ENCODE peak calls at places on chromosomes 5 and 9, in ten cellular contexts. T is IMR-90, P is A673, I is adrenal gland, Z is hepatocyte, V is tibial nerve, D is HepG2, C is lower lobe of right lung, O is GM23248, M is fibroblast of lung. W is an unnamed sample.

GRCh38 chr5:177023247-177023703 is 779 bp downstream of the ZNF346 start:
- DNase-seq in T (peak; percentile 16), P (peak; percentile 24), I (no peak), Z (peak; percentile 10), V (no peak), D (peak; percentile 9), C (no peak), O (peak; percentile 53), M (peak; percentile 15), W (peak; percentile 16)

GRCh38 chr9:35001285-35001677 is 11.7 kb downstream of the DNAJB5 start:
- DNase-seq in T (no peak), P (no peak), I (peak; percentile 2), Z (no peak), V (no peak), D (no peak), C (no peak), O (no peak), M (no peak), W (no peak)

GRCh38 chr5:93794954-93795353 is 53.6 kb upstream of the POU5F2 start:
- DNase-seq in T (no peak), P (no peak), I (no peak), Z (peak; percentile 12), V (no peak), D (peak; percentile 41), C (no peak), O (no peak), M (no peak), W (peak; percentile 42)

GRCh38 chr9:16358751-16359150 is 511.7 kb downstream of the BNC2 start:
- DNase-seq in T (no peak), P (no peak), I (no peak), Z (no peak), V (no peak), D (no peak), C (no peak), O (no peak), M (no peak), W (no peak)

GRCh38 chr5:72110401-72111013 is 3.2 kb downstream of the MAP1B start:
- DNase-seq in T (no peak), P (no peak), I (no peak), Z (no peak), V (no peak), D (no peak), C (no peak), O (peak; percentile 58), M (peak; percentile 56), W (no peak)

GRCh38 chr9:126583134-126583760 is 30.5 kb upstream of the LMX1B start:
- DNase-seq in T (no peak), P (no peak), I (no peak), Z (no peak), V (no peak), D (no peak), C (no peak), O (no peak), M (no peak), W (no peak)

GRCh38 chr5:142109356-142110045 is 922 bp downstream of the NDFIP1 start:
- DNase-seq in T (peak; percentile 15), P (peak; percentile 44), I (peak; percentile 19), Z (peak; percentile 32), V (peak; percentile 20), D (no peak), C (no peak), O (peak; percentile 62), M (peak; percentile 31), W (no peak)

GRCh38 chr9:101307041-101307440 is 77.8 kb downstream of the BAAT start:
- DNase-seq in T (no peak), P (no peak), I (no peak), Z (no peak), V (no peak), D (no peak), C (no peak), O (no peak), M (peak; percentile 7), W (no peak)

GRCh38 chr9:100287186-100287585 is 65.6 kb downstream of the TEX10 start:
- DNase-seq in T (no peak), P (no peak), I (no peak), Z (no peak), V (no peak), D (no peak), C (no peak), O (no peak), M (peak; percentile 14), W (no peak)

GRCh38 chr9:100292414-100292813 is 60.3 kb downstream of the TEX10 start:
- DNase-seq in T (no peak), P (no peak), I (no peak), Z (no peak), V (no peak), D (no peak), C (no peak), O (no peak), M (no peak), W (no peak)

GRCh38 chr9:100294341-100294740 is 58.4 kb downstream of the TEX10 start:
- DNase-seq in T (peak; percentile 65), P (no peak), I (no peak), Z (no peak), V (no peak), D (no peak), C (no peak), O (peak; percentile 7), M (peak; percentile 64), W (no peak)

GRCh38 chr9:100294806-100295205 is 57.9 kb downstream of the TEX10 start:
- DNase-seq in T (no peak), P (no peak), I (no peak), Z (no peak), V (no peak), D (no peak), C (no peak), O (no peak), M (no peak), W (no peak)

DNA sequence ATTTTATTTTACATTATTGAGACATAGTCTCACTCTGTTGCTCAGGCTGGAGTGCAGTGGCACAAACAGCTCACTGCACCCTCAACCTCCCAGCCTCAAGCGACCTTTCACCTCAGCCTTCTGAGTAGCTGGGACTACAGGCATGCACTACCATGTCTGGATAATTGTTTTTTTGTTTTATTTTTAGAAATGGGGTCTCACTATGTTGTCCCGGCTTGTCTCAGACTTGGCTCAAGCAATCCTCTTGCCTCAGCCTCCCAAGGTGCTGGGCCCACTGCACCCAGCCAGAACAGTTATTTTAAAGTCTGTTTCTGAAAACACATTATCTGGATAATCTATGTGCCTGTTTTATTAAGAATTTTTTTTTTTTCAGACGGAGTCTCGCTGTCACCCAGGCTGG is 62.0 kb downstream of the TEX10 start:
- DNase-seq in T (no peak), P (no peak), I (no peak), Z (no peak), V (no peak), D (no peak), C (no peak), O (no peak), M (no peak), W (no peak)
- H3K36me3 ChIP-seq in T (peaks cover 33% of the 10 kb centered on the region), P (peaks cover 46% of the 10 kb centered on the region), I (peaks cover 38% of the 10 kb centered on the region), Z (peaks cover 3% of the 10 kb centered on the region), V (peaks cover 98% of the 10 kb centered on the region), D (peaks cover 12% of the 10 kb centered on the region), C (peaks cover 68% of the 10 kb centered on the region), O (peaks cover 29% of the 10 kb centered on the region), M (peaks cover 4% of the 10 kb centered on the region), W (peaks cover 6% of the 10 kb centered on the region)

GRCh38 chr9:4116091-4116581 is 183.7 kb downstream of the GLIS3 start:
- DNase-seq in T (peak; percentile 58), P (no peak), I (no peak), Z (no peak), V (no peak), D (no peak), C (no peak), O (peak; percentile 67), M (peak; percentile 53), W (no peak)

GRCh38 chr9:4111233-4112000 is 188.5 kb downstream of the GLIS3 start:
- DNase-seq in T (peak; percentile 39), P (no peak), I (no peak), Z (no peak), V (no peak), D (no peak), C (no peak), O (peak; percentile 41), M (no peak), W (no peak)

GRCh38 chr9:4114569-4115505 is 185.0 kb downstream of the GLIS3 start:
- DNase-seq in T (peak; percentile 86), P (no peak), I (no peak), Z (peak; percentile 33), V (no peak), D (no peak), C (no peak), O (peak; percentile 73), M (peak; percentile 96), W (no peak)

GRCh38 chr9:4110562-4110961 is 189.3 kb downstream of the GLIS3 start:
- DNase-seq in T (no peak), P (no peak), I (no peak), Z (no peak), V (no peak), D (no peak), C (no peak), O (no peak), M (no peak), W (no peak)

GRCh38 chr9:4113711-4114110 is 186.2 kb downstream of the GLIS3 start:
- DNase-seq in T (no peak), P (no peak), I (no peak), Z (no peak), V (no peak), D (no peak), C (no peak), O (no peak), M (no peak), W (no peak)
- H3K4me1 ChIP-seq in T (peaks cover 17% of the 10 kb centered on the region), P (no peaks in the 10 kb centered on the region), I (peaks cover 15% of the 10 kb centered on the region), Z (peaks cover 37% of the 10 kb centered on the region), V (no peaks in the 10 kb centered on the region), D (no peaks in the 10 kb centered on the region), C (peaks cover 18% of the 10 kb centered on the region), O (peaks cover 35% of the 10 kb centered on the region), M (peaks cover 20% of the 10 kb centered on the region), W (peaks cover 31% of the 10 kb centered on the region)

DNA sequence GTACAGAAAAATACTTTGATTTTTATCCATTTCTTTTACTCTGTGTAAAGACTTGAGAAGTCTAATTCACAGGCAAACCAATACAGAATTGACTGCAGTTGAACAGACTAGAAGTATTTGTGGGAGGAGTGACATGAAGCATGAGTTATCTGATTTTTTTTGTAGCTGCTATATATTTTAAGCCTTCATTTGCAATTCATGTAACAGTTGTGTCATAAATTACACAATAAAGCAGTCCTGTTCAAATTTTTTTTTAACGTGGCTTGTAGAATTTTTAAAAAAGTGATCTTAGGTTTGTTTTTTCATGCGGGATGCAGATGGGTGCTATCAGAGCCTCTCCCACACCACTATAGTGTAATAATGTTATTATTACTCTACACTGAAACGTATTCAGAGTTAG is 2.9 kb upstream of the MAML1 start:
- DNase-seq in T (no peak), P (no peak), I (no peak), Z (no peak), V (no peak), D (no peak), C (no peak), O (no peak), M (no peak), W (no peak)
- H3K36me3 ChIP-seq in T (peaks cover 36% of the 10 kb centered on the region), P (peaks cover 69% of the 10 kb centered on the region), I (peaks cover 61% of the 10 kb centered on the region), Z (no peaks in the 10 kb centered on the region), V (peaks cover 60% of the 10 kb centered on the region), D (peaks cover 12% of the 10 kb centered on the region), C (peaks cover 66% of the 10 kb centered on the region), O (peaks cover 57% of the 10 kb centered on the region), M (peaks cover 7% of the 10 kb centered on the region), W (peaks cover 4% of the 10 kb centered on the region)

GRCh38 chr5:1800470-1801060 is 642 bp upstream of the NDUFS6 start:
- DNase-seq in T (no peak), P (peak; percentile 42), I (no peak), Z (no peak), V (no peak), D (peak; percentile 25), C (no peak), O (no peak), M (peak; percentile 37), W (no peak)

GRCh38 chr5:1801061-1801953 is at the start of gene NDUFS6:
- DNase-seq in T (peak; percentile 55), P (peak; percentile 53), I (peak; percentile 80), Z (peak; percentile 85), V (peak; percentile 38), D (peak; percentile 60), C (peak; percentile 90), O (peak; percentile 75), M (peak; percentile 55), W (peak; percentile 87)

GRCh38 chr5:1797855-1798254 is 1.8 kb downstream of the MRPL36 start:
- DNase-seq in T (no peak), P (no peak), I (no peak), Z (no peak), V (no peak), D (no peak), C (no peak), O (no peak), M (no peak), W (no peak)

GRCh38 chr5:1799110-1799601 is 481 bp downstream of the MRPL36 start:
- DNase-seq in T (peak; percentile 19), P (no peak), I (peak; percentile 27), Z (peak; percentile 63), V (no peak), D (peak; percentile 77), C (no peak), O (peak; percentile 56), M (peak; percentile 16), W (peak; percentile 32)

DNA sequence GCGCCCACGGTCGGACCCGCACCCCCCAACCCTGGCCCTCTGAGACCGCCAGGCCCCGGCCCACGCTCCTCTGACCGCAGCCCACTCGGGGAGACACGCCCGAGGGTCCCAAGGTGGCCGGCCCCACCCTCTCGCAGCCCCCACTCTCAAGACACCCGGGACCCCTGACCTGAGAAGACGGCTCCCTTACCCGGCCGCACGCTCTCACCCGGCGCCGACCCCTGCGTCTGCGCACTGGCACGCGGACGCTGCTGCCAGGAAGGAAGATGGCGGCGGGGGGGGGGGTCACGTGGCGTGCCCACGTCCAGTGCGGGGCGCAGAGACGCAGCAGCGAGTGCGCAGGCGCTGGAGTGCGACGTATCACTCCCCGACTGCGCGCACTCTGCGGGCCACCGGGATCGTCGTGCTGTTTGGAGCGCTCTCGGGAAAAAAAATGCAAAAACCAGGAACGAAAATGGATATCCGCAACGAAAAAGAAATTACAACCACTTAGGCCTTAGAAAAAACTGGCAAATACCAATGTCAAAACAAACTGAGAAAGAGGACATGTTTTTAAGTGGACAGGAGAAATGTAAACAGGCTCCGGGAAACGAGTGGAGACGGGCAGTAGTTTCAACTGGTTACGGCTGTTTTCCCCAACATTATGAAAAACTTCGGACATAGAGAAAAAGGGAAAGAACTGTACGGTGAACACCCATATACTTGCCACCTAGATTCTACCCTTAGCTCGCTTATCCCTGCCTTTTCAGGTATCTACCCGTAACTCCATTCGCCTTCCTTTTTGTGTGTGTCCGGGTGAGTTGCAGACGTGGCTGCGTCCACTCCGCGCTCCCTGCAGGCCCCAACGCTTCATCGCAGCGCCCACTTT is at the start of gene MRPL36:
- DNase-seq in T (peak; percentile 85), P (peak; percentile 95), I (peak; percentile 96), Z (peak; percentile 98), V (peak; percentile 91), D (peak; percentile 84), C (peak; percentile 97), O (peak; percentile 96), M (peak; percentile 88), W (peak; percentile 91)
- H3K4me1 ChIP-seq in T (peaks cover 14% of the 10 kb centered on the region), P (peaks cover 18% of the 10 kb centered on the region), I (peaks cover 16% of the 10 kb centered on the region), Z (peaks cover 14% of the 10 kb centered on the region), V (peaks cover 15% of the 10 kb centered on the region), D (peaks cover 37% of the 10 kb centered on the region), C (peaks cover 16% of the 10 kb centered on the region), O (peaks cover 16% of the 10 kb centered on the region), M (peaks cover 3% of the 10 kb centered on the region), W (no peaks in the 10 kb centered on the region)

W was measured in Caco-2.